ENCODE peak calls at places on chromosomes 1 and 21, in five cellular contexts. One of them, this sample, is unnamed.

GRCh38 chr1:176566004-176566975 is 103.3 kb downstream of the PAPPA2 start:
- DNase-seq in HCT116: no peak
- DNase-seq in HepG2: no peak
- DNase-seq in GM12878: no peak
- DNase-seq in K562: no peak
- DNase-seq in this sample: no peak

GRCh38 chr1:92563457-92564216 is 76.9 kb upstream of the GFI1 start:
- DNase-seq in HCT116: no peak
- DNase-seq in HepG2: no peak
- DNase-seq in GM12878: peak; percentile 45
- DNase-seq in K562: no peak
- DNase-seq in this sample: no peak

GRCh38 chr1:183300828-183301227 is 114.8 kb downstream of the LAMC2 start:
- DNase-seq in HCT116: no peak
- DNase-seq in HepG2: no peak
- DNase-seq in GM12878: no peak
- DNase-seq in K562: no peak
- DNase-seq in this sample: no peak

GRCh38 chr1:178644308-178645120 is 80.5 kb upstream of the RALGPS2 start:
- DNase-seq in HCT116: no peak
- DNase-seq in HepG2: peak; percentile 61
- DNase-seq in GM12878: no peak
- DNase-seq in K562: no peak
- DNase-seq in this sample: no peak

GRCh38 chr1:99456536-99456935 is 189.4 kb upstream of the PALMD start:
- DNase-seq in HCT116: no peak
- DNase-seq in HepG2: no peak
- DNase-seq in GM12878: no peak
- DNase-seq in K562: no peak
- DNase-seq in this sample: no peak

GRCh38 chr1:165144757-165145397 is 211.6 kb downstream of the LMX1A start:
- DNase-seq in HCT116: peak; percentile 47
- DNase-seq in HepG2: peak; percentile 44
- DNase-seq in GM12878: no peak
- DNase-seq in K562: peak; percentile 41
- DNase-seq in this sample: peak; percentile 38

GRCh38 chr1:109823543-109824348 is 60.0 kb upstream of the EPS8L3 start:
- DNase-seq in HCT116: no peak
- DNase-seq in HepG2: peak; percentile 78
- DNase-seq in GM12878: no peak
- DNase-seq in K562: peak; percentile 88
- DNase-seq in this sample: no peak

GRCh38 chr1:23202263-23202749 is 15.0 kb downstream of the HTR1D start:
- DNase-seq in HCT116: no peak
- DNase-seq in HepG2: no peak
- DNase-seq in GM12878: no peak
- DNase-seq in K562: no peak
- DNase-seq in this sample: no peak

GRCh38 chr21:37862536-37862935 is 53.7 kb downstream of the KCNJ6 start:
- DNase-seq in HCT116: no peak
- DNase-seq in HepG2: no peak
- DNase-seq in GM12878: no peak
- DNase-seq in K562: no peak
- DNase-seq in this sample: no peak

DNA sequence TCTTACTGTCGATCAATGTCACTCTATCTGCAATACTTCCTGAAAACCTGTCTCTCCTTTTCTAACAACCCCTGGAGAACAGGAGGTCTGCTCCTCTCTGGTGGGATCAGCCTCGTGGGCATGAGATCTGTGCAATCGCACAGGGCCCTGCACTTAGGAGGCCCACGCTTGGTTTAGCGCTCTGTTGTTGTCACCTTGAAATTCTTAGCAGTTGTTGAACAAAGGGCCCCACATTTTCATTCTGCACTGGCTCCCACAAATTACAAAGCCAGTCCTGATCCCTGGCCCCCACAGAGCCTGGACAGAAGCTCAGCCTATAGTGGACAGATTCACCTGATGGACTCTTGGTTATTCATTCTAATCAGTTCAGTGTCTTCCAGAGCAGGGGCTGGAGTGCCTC is 18.6 kb downstream of the SPOCD1 start:
- DNase-seq in HCT116: no peak
- DNase-seq in HepG2: no peak
- DNase-seq in GM12878: no peak
- DNase-seq in K562: no peak
- DNase-seq in this sample: no peak
- H3K4me3 ChIP-seq in HCT116: no peak overlapping the region
- H3K4me3 ChIP-seq in HepG2: no peak overlapping the region
- H3K4me3 ChIP-seq in GM12878: no peak overlapping the region
- H3K4me3 ChIP-seq in K562: no peak overlapping the region
- H3K4me3 ChIP-seq in this sample: no peak overlapping the region

DNA sequence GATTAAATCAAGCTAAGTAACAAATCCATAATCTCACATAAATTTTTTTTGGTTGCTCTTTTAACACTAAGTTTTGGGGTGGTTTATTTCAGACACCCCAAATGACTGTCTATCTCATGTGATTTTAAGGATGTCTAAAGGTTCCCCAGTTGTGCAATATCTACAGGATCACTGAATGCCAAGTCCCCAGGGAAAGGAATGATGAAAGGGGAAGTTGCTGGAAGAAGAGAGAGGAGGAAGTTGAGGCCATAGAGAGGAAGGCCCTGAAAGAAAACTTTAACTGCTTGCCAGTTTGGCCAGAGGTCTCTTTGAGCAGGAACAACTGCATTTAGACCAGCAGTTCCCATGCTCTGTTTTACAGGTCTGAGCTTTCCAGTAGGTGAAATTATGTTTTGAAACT is 27.5 kb upstream of the SLC19A2 start:
- DNase-seq in HCT116: no peak
- DNase-seq in HepG2: no peak
- DNase-seq in GM12878: no peak
- DNase-seq in K562: no peak
- DNase-seq in this sample: no peak
- TF ChIP-seq SIN3A in HCT116: no peak
- TF ChIP-seq SIN3A in HepG2: no peak
- TF ChIP-seq SIN3A in GM12878: no peak
- TF ChIP-seq SIN3A in K562: no peak
- TF ChIP-seq SIN3A in this sample: no peak

GRCh38 chr1:9293512-9294439 is 1.1 kb downstream of the SPSB1 start:
- DNase-seq in HCT116: no peak
- DNase-seq in HepG2: no peak
- DNase-seq in GM12878: no peak
- DNase-seq in K562: peak; percentile 41
- DNase-seq in this sample: no peak

GRCh38 chr1:9291914-9292360 is 757 bp upstream of the SPSB1 start:
- DNase-seq in HCT116: no peak
- DNase-seq in HepG2: peak; percentile 58
- DNase-seq in GM12878: no peak
- DNase-seq in K562: no peak
- DNase-seq in this sample: no peak

GRCh38 chr1:9294440-9294773 is 1.7 kb downstream of the SPSB1 start:
- DNase-seq in HCT116: no peak
- DNase-seq in HepG2: peak; percentile 34
- DNase-seq in GM12878: no peak
- DNase-seq in K562: no peak
- DNase-seq in this sample: no peak

GRCh38 chr1:9292361-9293240 is at the start of gene SPSB1:
- DNase-seq in HCT116: no peak
- DNase-seq in HepG2: peak; percentile 44
- DNase-seq in GM12878: no peak
- DNase-seq in K562: peak; percentile 71
- DNase-seq in this sample: no peak

GRCh38 chr1:9293241-9293511 is 482 bp downstream of the SPSB1 start:
- DNase-seq in HCT116: no peak
- DNase-seq in HepG2: no peak
- DNase-seq in GM12878: no peak
- DNase-seq in K562: no peak
- DNase-seq in this sample: no peak
- H3K4me3 ChIP-seq in HCT116: peak overlapping the region; percentile 75
- H3K4me3 ChIP-seq in HepG2: peak overlapping the region; percentile 76
- H3K4me3 ChIP-seq in GM12878: peak overlapping the region; percentile 77
- H3K4me3 ChIP-seq in K562: peak overlapping the region; percentile 34
- H3K4me3 ChIP-seq in this sample: peak overlapping the region; percentile 62

GRCh38 chr1:21237386-21238088 is 52.7 kb downstream of the ECE1 start:
- DNase-seq in HCT116: no peak
- DNase-seq in HepG2: no peak
- DNase-seq in GM12878: no peak
- DNase-seq in K562: no peak
- DNase-seq in this sample: no peak

GRCh38 chr1:21233480-21233879 is 56.8 kb downstream of the ECE1 start:
- DNase-seq in HCT116: no peak
- DNase-seq in HepG2: no peak
- DNase-seq in GM12878: no peak
- DNase-seq in K562: no peak
- DNase-seq in this sample: no peak

GRCh38 chr1:21234779-21235178 is 55.5 kb downstream of the ECE1 start:
- DNase-seq in HCT116: no peak
- DNase-seq in HepG2: no peak
- DNase-seq in GM12878: no peak
- DNase-seq in K562: no peak
- DNase-seq in this sample: no peak

GRCh38 chr1:21238141-21238800 is 52.0 kb downstream of the ECE1 start:
- DNase-seq in HCT116: no peak
- DNase-seq in HepG2: no peak
- DNase-seq in GM12878: no peak
- DNase-seq in K562: no peak
- DNase-seq in this sample: no peak

GRCh38 chr1:21236178-21236577 is 54.1 kb downstream of the ECE1 start:
- DNase-seq in HCT116: no peak
- DNase-seq in HepG2: no peak
- DNase-seq in GM12878: no peak
- DNase-seq in K562: no peak
- DNase-seq in this sample: no peak
- TF ChIP-seq SIN3A in HCT116: no peak
- TF ChIP-seq SIN3A in HepG2: no peak
- TF ChIP-seq SIN3A in GM12878: no peak
- TF ChIP-seq SIN3A in K562: no peak
- TF ChIP-seq SIN3A in this sample: no peak

DNA sequence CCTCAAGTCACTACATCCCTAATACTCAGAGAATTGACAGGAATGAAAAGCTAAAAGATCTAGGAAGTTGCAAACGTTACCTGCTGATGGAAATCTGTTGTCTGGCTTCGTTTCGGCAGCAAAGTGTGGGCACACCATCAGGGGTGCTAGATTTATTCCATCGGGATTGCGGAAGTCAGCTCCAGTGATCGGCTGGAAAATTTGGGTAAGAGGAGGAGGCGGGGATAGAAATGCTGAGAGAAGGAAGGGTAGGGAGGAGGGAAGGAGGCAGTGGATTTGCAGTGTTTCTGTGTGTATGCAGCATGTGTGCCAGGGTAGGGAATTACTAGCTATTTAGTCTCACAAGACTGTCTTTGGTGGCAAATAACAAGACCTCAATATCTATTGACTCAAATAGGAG is at the start of gene CTSK:
- DNase-seq in HCT116: no peak
- DNase-seq in HepG2: no peak
- DNase-seq in GM12878: no peak
- DNase-seq in K562: no peak
- DNase-seq in this sample: no peak
- H3K4me3 ChIP-seq in HCT116: no peak within 1 kb of the TSS
- H3K4me3 ChIP-seq in HepG2: no peak within 1 kb of the TSS
- H3K4me3 ChIP-seq in GM12878: no peak within 1 kb of the TSS
- H3K4me3 ChIP-seq in K562: no peak within 1 kb of the TSS
- H3K4me3 ChIP-seq in this sample: no peak within 1 kb of the TSS